ENCODE peak calls at places on chromosome 17, in four cellular contexts. S is K562, P is Kasumi-1, F is adipocyte. A is an unnamed sample.
A peak's percentile ranks its signal among the peaks of the same experiment; 100 is the strongest.

GRCh38 chr17:12839042-12839441 is 49.7 kb downstream of the ARHGAP44 start:
- DNase-seq in P (no peak), S (no peak), F (no peak), A (no peak)

GRCh38 chr17:19642373-19642893 is 6.1 kb upstream of the ALDH3A2 start:
- DNase-seq in F (no peak), S (no peak), P (no peak), A (no peak)

GRCh38 chr17:37744961-37745800 is at the start of gene HNF1B:
- DNase-seq in P (no peak), S (no peak), F (no peak), A (no peak)

GRCh38 chr17:41734139-41734948 is at the start of gene HAP1:
- DNase-seq in S (no peak), F (peak; percentile 45), P (peak; percentile 9), A (peak; percentile 13)

GRCh38 chr17:83069571-83069906 is 9.9 kb upstream of the METRNL start:
- DNase-seq in S (no peak), P (no peak), F (no peak), A (no peak)

GRCh38 chr17:69608114-69608513 is 193.6 kb downstream of the MAP2K6 start:
- DNase-seq in P (no peak), F (peak; percentile 37), S (no peak), A (no peak)

GRCh38 chr17:66437466-66438026 is 135.1 kb downstream of the PRKCA start:
- DNase-seq in S (no peak), F (no peak), P (peak; percentile 55), A (no peak)

GRCh38 chr17:17506893-17507464 is 10.8 kb upstream of the RASD1 start:
- DNase-seq in F (no peak), P (no peak), S (no peak), A (no peak)

GRCh38 chr17:15490634-15491261 is 23.3 kb upstream of the CDRT4 start:
- DNase-seq in S (peak; percentile 83), P (peak; percentile 71), F (peak; percentile 68), A (no peak)

GRCh38 chr17:71883258-71883657 is 237.6 kb upstream of the SOX9 start:
- DNase-seq in S (no peak), F (no peak), P (no peak), A (no peak)

GRCh38 chr17:44969144-44969780 is 1.2 kb upstream of the C1QL1 start:
- DNase-seq in F (no peak), S (no peak), P (no peak), A (no peak)

GRCh38 chr17:5785343-5785742 is 201.0 kb upstream of the NLRP1 start:
- DNase-seq in S (no peak), F (peak; percentile 42), P (no peak), A (no peak)

A was measured in NCI-H748 treated with DMSO at 0.1 percent for 48 hours.